ENCODE peak calls at places on chromosomes 16 and 17, in ten cellular contexts. G, A, R, P, Y, C, H, E, W and F are unnamed samples.

GRCh38 chr16:83967838-83968482 is at the start of gene NECAB2:
- DNase-seq in C (no peak), E (no peak), R (no peak), W (no peak), H (peak; percentile 45), Y (peak; percentile 4), P (no peak), A (peak; percentile 8), G (peak; percentile 62), F (peak; percentile 12)

GRCh38 chr17:56305017-56305416 is 151.7 kb downstream of the ANKFN1 start:
- DNase-seq in R (no peak), G (no peak), Y (no peak), P (no peak), W (no peak), H (peak; percentile 31), A (no peak), C (no peak), E (no peak), F (no peak)

GRCh38 chr16:71811261-71811803 is 2.7 kb upstream of the AP1G1 start:
- DNase-seq in H (no peak), P (no peak), E (no peak), A (peak; percentile 60), R (no peak), Y (no peak), W (no peak), G (no peak), C (no peak), F (no peak)

GRCh38 chr16:19236561-19236960 is 49.0 kb upstream of the CLEC19A start:
- DNase-seq in G (no peak), R (no peak), Y (no peak), C (peak; percentile 37), P (no peak), A (no peak), W (no peak), H (no peak), E (no peak), F (no peak)

GRCh38 chr16:88385831-88386815 is 3.4 kb downstream of the ZNF469 start:
- DNase-seq in R (no peak), P (no peak), G (peak; percentile 8), C (no peak), H (no peak), W (no peak), Y (no peak), E (no peak), A (no peak), F (no peak)

GRCh38 chr17:13725286-13725990 is 123.7 kb upstream of the HS3ST3A1 start:
- DNase-seq in A (peak; percentile 57), P (no peak), E (no peak), R (no peak), Y (no peak), C (peak; percentile 47), G (no peak), H (peak; percentile 36), W (no peak), F (peak; percentile 86)

GRCh38 chr17:38579934-38580333 is 25.8 kb downstream of the SRCIN1 start:
- DNase-seq in G (no peak), C (peak; percentile 68), H (peak; percentile 62), R (no peak), W (no peak), P (no peak), A (peak; percentile 13), Y (no peak), E (no peak), F (peak; percentile 52)

GRCh38 chr17:81673561-81674258 is 7.2 kb downstream of the CCDC137 start:
- DNase-seq in G (no peak), Y (no peak), W (no peak), P (no peak), A (no peak), H (no peak), C (no peak), R (no peak), E (no peak), F (no peak)

GRCh38 chr17:55555772-55556171 is 44.5 kb upstream of the SMIM36 start:
- DNase-seq in G (no peak), Y (no peak), C (no peak), H (no peak), P (no peak), W (no peak), E (no peak), R (no peak), A (no peak), F (no peak)

GRCh38 chr17:77131919-77132318 is 8.8 kb upstream of the SEC14L1 start:
- DNase-seq in R (no peak), A (peak; percentile 70), H (no peak), W (peak; percentile 85), G (no peak), E (no peak), C (no peak), P (no peak), Y (no peak), F (peak; percentile 64)

DNA sequence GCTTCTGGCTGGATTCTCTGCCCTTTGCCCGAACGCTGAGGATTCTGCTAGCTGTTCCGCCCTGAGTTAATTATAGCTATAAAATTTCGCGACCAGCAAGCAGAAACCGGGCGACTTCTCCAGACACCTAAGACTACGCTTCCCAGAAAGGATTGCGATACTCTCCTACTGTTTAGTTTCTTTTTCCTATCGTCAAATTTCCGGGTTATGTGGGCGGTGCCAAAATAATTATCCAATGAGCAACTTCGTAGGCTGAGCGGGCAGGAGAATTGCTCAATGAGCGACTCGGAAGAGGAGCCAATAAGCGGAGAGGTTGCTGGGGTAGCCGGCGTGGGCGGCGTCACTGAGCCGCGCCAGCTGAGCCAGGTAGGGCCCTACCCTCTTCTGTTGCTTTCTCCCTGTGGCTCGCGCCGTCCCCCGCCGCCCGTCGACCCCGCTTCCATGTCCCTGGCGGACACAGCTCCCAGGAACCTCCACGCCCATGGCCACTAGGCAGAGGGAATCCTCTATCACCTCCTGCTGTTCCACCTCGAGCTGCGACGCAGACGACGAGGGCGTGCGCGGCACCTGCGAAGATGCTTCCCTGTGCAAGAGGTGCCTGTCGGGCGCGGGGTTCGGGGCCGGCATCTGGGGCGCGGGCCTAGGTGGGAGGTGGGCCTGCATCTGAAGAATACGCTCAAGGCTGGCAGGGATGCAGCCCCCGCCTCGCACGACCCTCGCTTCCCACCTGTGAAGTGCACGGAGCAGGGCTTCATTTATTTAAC is at the start of gene LCMT1:
- DNase-seq in H (peak; percentile 98), E (peak; percentile 94), Y (peak; percentile 98), W (peak; percentile 88), G (peak; percentile 87), A (peak; percentile 97), C (peak; percentile 96), R (peak; percentile 95), P (peak; percentile 88), F (peak; percentile 98)
- TF ChIP-seq CTCF in H (no peak), E (no peak), Y (no peak), W (no peak), G (peak; percentile 11), A (peak; percentile 4), C (no peak), R (no peak), P (no peak), F (no peak)

GRCh38 chr16:11251525-11252481 is 4.2 kb downstream of the SOCS1 start:
- DNase-seq in E (no peak), A (peak; percentile 91), H (peak; percentile 59), R (no peak), Y (no peak), W (no peak), C (no peak), P (no peak), G (no peak), F (peak; percentile 70)
- H3K4me3 ChIP-seq in E (peak overlapping the region; percentile 89), A (peak overlapping the region; percentile 87), H (no peak overlapping the region), R (no peak overlapping the region), Y (no peak overlapping the region), W (no peak overlapping the region), C (no peak overlapping the region), P (no peak overlapping the region), G (no peak overlapping the region), F (no peak overlapping the region)

GRCh38 chr16:49592507-49593422 is 219.2 kb downstream of the C16orf78 start:
- DNase-seq in C (peak; percentile 35), P (no peak), W (no peak), R (peak; percentile 50), H (peak; percentile 54), G (no peak), A (peak; percentile 7), Y (peak; percentile 61), E (no peak), F (peak; percentile 32)
- TF ChIP-seq CTCF in C (peak; percentile 61), P (peak; percentile 75), W (peak; percentile 73), R (peak; percentile 53), H (peak; percentile 84), G (peak; percentile 87), A (peak; percentile 55), Y (peak; percentile 89), E (peak; percentile 67), F (peak; percentile 75)

GRCh38 chr17:19304751-19305150 is 57.8 kb downstream of the B9D1 start:
- DNase-seq in A (no peak), P (no peak), Y (no peak), G (no peak), E (no peak), W (no peak), C (no peak), R (no peak), H (no peak), F (no peak)

GRCh38 chr17:19307521-19307920 is 55.0 kb downstream of the B9D1 start:
- DNase-seq in G (no peak), A (no peak), E (no peak), P (no peak), R (no peak), W (no peak), H (no peak), C (no peak), Y (no peak), F (no peak)

GRCh38 chr17:19305761-19306159 is 56.8 kb downstream of the B9D1 start:
- DNase-seq in P (no peak), E (no peak), A (no peak), R (no peak), Y (peak; percentile 24), C (no peak), G (no peak), W (no peak), H (no peak), F (no peak)

GRCh38 chr17:19305261-19305660 is 57.3 kb downstream of the B9D1 start:
- DNase-seq in C (no peak), A (no peak), H (peak; percentile 47), E (no peak), G (no peak), P (no peak), Y (peak; percentile 43), W (no peak), R (no peak), F (no peak)

DNA sequence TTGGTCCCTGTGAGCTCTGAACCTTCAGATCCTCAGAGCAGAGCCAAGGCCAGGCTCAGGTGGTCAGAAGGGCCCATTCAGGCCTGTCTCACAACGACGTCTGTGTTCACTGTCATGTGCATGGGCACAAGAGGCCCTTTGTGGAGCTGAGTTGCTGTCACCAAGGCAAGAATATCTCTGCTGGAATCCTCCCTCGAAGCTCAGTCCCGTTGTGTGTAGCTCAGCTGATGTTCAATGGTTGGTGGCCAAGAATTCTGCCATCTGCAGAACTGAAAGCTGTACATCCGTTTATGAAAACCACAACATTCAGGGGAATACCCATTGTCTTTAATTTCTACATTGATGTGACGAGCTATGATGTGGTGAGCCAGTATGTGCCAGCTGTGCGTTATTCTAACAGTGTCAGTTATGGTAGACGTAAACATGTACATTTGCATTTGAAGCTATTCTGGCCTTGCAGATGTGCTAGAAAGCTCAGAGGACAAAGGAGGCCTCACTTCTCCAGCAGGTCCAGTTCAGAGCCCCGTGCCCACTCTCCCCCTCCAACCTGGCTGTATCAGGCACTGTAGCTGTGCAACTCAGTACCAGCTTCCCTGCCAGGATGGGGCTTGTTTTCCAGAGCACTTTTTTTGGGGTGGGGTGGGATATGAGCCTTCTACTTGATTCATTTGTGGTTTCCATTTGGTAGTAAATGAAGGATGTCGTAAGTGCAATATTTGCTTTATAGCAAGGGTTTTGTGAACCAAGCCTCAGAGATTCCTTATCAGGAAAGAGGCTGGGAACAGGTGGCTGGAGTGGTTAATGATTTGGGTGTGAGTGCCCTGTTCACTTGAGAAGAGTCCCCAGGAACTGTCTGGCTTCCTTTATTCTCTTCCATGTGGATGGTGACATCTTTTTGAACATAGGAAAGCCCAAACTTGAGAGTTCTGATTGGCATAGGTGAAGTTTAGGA is 56.1 kb downstream of the B9D1 start:
- DNase-seq in W (no peak), A (no peak), H (peak; percentile 80), E (no peak), Y (peak; percentile 98), R (no peak), G (no peak), C (no peak), P (no peak), F (no peak)
- H3K4me3 ChIP-seq in W (no peak overlapping the region), A (no peak overlapping the region), H (no peak overlapping the region), E (no peak overlapping the region), Y (peak overlapping the region; percentile 49), R (no peak overlapping the region), G (no peak overlapping the region), C (no peak overlapping the region), P (no peak overlapping the region), F (no peak overlapping the region)